ENCODE peak calls at places on chromosomes 4 and X, in eight cellular contexts. One of them, this sample, is unnamed.

GRCh38 chr4:84028340-84028739 is 470.8 kb downstream of the NKX6-1 start:
- DNase-seq in T follicular helper cell: no peak
- DNase-seq in upper lobe of right lung: no peak
- DNase-seq in stimulated activated CD8-positive, alpha-beta memory T cell treated with anti-CD3 and anti-CD28 coated beads, Interleukin-2, amount 100 ng/mL, for 1 hour: no peak
- DNase-seq in fibroblast of pulmonary artery: no peak
- DNase-seq in adrenal gland: no peak
- DNase-seq in H7: no peak
- DNase-seq in stomach: no peak
- DNase-seq in this sample: no peak

GRCh38 chr4:144371479-144371878 is 231.0 kb upstream of the GYPA start:
- DNase-seq in stomach: no peak
- DNase-seq in upper lobe of right lung: no peak
- DNase-seq in adrenal gland: no peak
- DNase-seq in fibroblast of pulmonary artery: no peak
- DNase-seq in stimulated activated CD8-positive, alpha-beta memory T cell treated with anti-CD3 and anti-CD28 coated beads, Interleukin-2, amount 100 ng/mL, for 1 hour: no peak
- DNase-seq in T follicular helper cell: no peak
- DNase-seq in H7: no peak
- DNase-seq in this sample: no peak

GRCh38 chr4:8283631-8284121 is 14.1 kb downstream of the HTRA3 start:
- DNase-seq in upper lobe of right lung: no peak
- DNase-seq in stomach: no peak
- DNase-seq in stimulated activated CD8-positive, alpha-beta memory T cell treated with anti-CD3 and anti-CD28 coated beads, Interleukin-2, amount 100 ng/mL, for 1 hour: no peak
- DNase-seq in H7: peak; percentile 80
- DNase-seq in adrenal gland: no peak
- DNase-seq in T follicular helper cell: no peak
- DNase-seq in fibroblast of pulmonary artery: no peak
- DNase-seq in this sample: no peak

GRCh38 chrX:7110821-7111276 is 36.7 kb upstream of the STS start:
- DNase-seq in stimulated activated CD8-positive, alpha-beta memory T cell treated with anti-CD3 and anti-CD28 coated beads, Interleukin-2, amount 100 ng/mL, for 1 hour: no peak
- DNase-seq in H7: no peak
- DNase-seq in fibroblast of pulmonary artery: no peak
- DNase-seq in upper lobe of right lung: no peak
- DNase-seq in stomach: no peak
- DNase-seq in adrenal gland: no peak
- DNase-seq in T follicular helper cell: no peak
- DNase-seq in this sample: no peak

GRCh38 chrX:136260801-136261200 is 9.6 kb upstream of the MAP7D3 start:
- DNase-seq in T follicular helper cell: no peak
- DNase-seq in adrenal gland: no peak
- DNase-seq in stimulated activated CD8-positive, alpha-beta memory T cell treated with anti-CD3 and anti-CD28 coated beads, Interleukin-2, amount 100 ng/mL, for 1 hour: no peak
- DNase-seq in upper lobe of right lung: no peak
- DNase-seq in stomach: no peak
- DNase-seq in H7: no peak
- DNase-seq in fibroblast of pulmonary artery: peak; percentile 66
- DNase-seq in this sample: peak; percentile 72

GRCh38 chr4:37995299-37995821 is 35.2 kb downstream of the PTTG2 start:
- DNase-seq in H7: no peak
- DNase-seq in stimulated activated CD8-positive, alpha-beta memory T cell treated with anti-CD3 and anti-CD28 coated beads, Interleukin-2, amount 100 ng/mL, for 1 hour: no peak
- DNase-seq in stomach: no peak
- DNase-seq in upper lobe of right lung: no peak
- DNase-seq in fibroblast of pulmonary artery: no peak
- DNase-seq in adrenal gland: no peak
- DNase-seq in T follicular helper cell: no peak
- DNase-seq in this sample: no peak

GRCh38 chr4:100022792-100023222 is 72.7 kb upstream of the H2AZ1 start:
- DNase-seq in H7: peak; percentile 20
- DNase-seq in upper lobe of right lung: no peak
- DNase-seq in stomach: no peak
- DNase-seq in fibroblast of pulmonary artery: peak; percentile 16
- DNase-seq in T follicular helper cell: no peak
- DNase-seq in stimulated activated CD8-positive, alpha-beta memory T cell treated with anti-CD3 and anti-CD28 coated beads, Interleukin-2, amount 100 ng/mL, for 1 hour: no peak
- DNase-seq in adrenal gland: no peak
- DNase-seq in this sample: peak; percentile 67

GRCh38 chrX:53714580-53715335 is 28.2 kb upstream of the HUWE1 start:
- DNase-seq in stimulated activated CD8-positive, alpha-beta memory T cell treated with anti-CD3 and anti-CD28 coated beads, Interleukin-2, amount 100 ng/mL, for 1 hour: peak; percentile 28
- DNase-seq in fibroblast of pulmonary artery: peak; percentile 34
- DNase-seq in upper lobe of right lung: peak; percentile 68
- DNase-seq in T follicular helper cell: peak; percentile 26
- DNase-seq in adrenal gland: no peak
- DNase-seq in H7: peak; percentile 19
- DNase-seq in stomach: peak; percentile 66
- DNase-seq in this sample: no peak

GRCh38 chrX:13734278-13735172 is at the start of the genes OFD1 and TRAPPC2:
- DNase-seq in fibroblast of pulmonary artery: peak; percentile 95
- DNase-seq in stomach: peak; percentile 95
- DNase-seq in T follicular helper cell: peak; percentile 87
- DNase-seq in stimulated activated CD8-positive, alpha-beta memory T cell treated with anti-CD3 and anti-CD28 coated beads, Interleukin-2, amount 100 ng/mL, for 1 hour: peak; percentile 79
- DNase-seq in upper lobe of right lung: peak; percentile 93
- DNase-seq in adrenal gland: peak; percentile 94
- DNase-seq in H7: peak; percentile 88
- DNase-seq in this sample: peak; percentile 95

GRCh38 chr4:163191999-163192398 is 25.3 kb upstream of the NAF1 start:
- DNase-seq in T follicular helper cell: no peak
- DNase-seq in H7: peak; percentile 13
- DNase-seq in adrenal gland: no peak
- DNase-seq in upper lobe of right lung: no peak
- DNase-seq in stomach: no peak
- DNase-seq in stimulated activated CD8-positive, alpha-beta memory T cell treated with anti-CD3 and anti-CD28 coated beads, Interleukin-2, amount 100 ng/mL, for 1 hour: no peak
- DNase-seq in fibroblast of pulmonary artery: peak; percentile 11
- DNase-seq in this sample: peak; percentile 4

GRCh38 chr4:10656988-10657387 is 27.6 kb downstream of the CLNK start:
- DNase-seq in fibroblast of pulmonary artery: no peak
- DNase-seq in upper lobe of right lung: no peak
- DNase-seq in adrenal gland: no peak
- DNase-seq in H7: no peak
- DNase-seq in stimulated activated CD8-positive, alpha-beta memory T cell treated with anti-CD3 and anti-CD28 coated beads, Interleukin-2, amount 100 ng/mL, for 1 hour: no peak
- DNase-seq in T follicular helper cell: no peak
- DNase-seq in stomach: no peak
- DNase-seq in this sample: peak; percentile 20

GRCh38 chr4:75723117-75723801 is 1.1 kb upstream of the USO1 start:
- DNase-seq in H7: no peak
- DNase-seq in upper lobe of right lung: no peak
- DNase-seq in adrenal gland: no peak
- DNase-seq in fibroblast of pulmonary artery: peak; percentile 53
- DNase-seq in stomach: no peak
- DNase-seq in stimulated activated CD8-positive, alpha-beta memory T cell treated with anti-CD3 and anti-CD28 coated beads, Interleukin-2, amount 100 ng/mL, for 1 hour: no peak
- DNase-seq in T follicular helper cell: no peak
- DNase-seq in this sample: peak; percentile 81

GRCh38 chr4:17097369-17097768 is 198.9 kb upstream of the LDB2 start:
- DNase-seq in upper lobe of right lung: no peak
- DNase-seq in adrenal gland: no peak
- DNase-seq in stimulated activated CD8-positive, alpha-beta memory T cell treated with anti-CD3 and anti-CD28 coated beads, Interleukin-2, amount 100 ng/mL, for 1 hour: no peak
- DNase-seq in H7: no peak
- DNase-seq in T follicular helper cell: no peak
- DNase-seq in stomach: no peak
- DNase-seq in fibroblast of pulmonary artery: no peak
- DNase-seq in this sample: no peak

GRCh38 chrX:129360175-129360574 is 163.1 kb downstream of the SMARCA1 start:
- DNase-seq in T follicular helper cell: peak; percentile 12
- DNase-seq in upper lobe of right lung: no peak
- DNase-seq in adrenal gland: peak; percentile 31
- DNase-seq in stimulated activated CD8-positive, alpha-beta memory T cell treated with anti-CD3 and anti-CD28 coated beads, Interleukin-2, amount 100 ng/mL, for 1 hour: no peak
- DNase-seq in fibroblast of pulmonary artery: peak; percentile 56
- DNase-seq in H7: peak; percentile 47
- DNase-seq in stomach: peak; percentile 37
- DNase-seq in this sample: peak; percentile 48

GRCh38 chr4:39933689-39934590 is 43.8 kb downstream of the PDS5A start:
- DNase-seq in H7: no peak
- DNase-seq in adrenal gland: no peak
- DNase-seq in upper lobe of right lung: no peak
- DNase-seq in stimulated activated CD8-positive, alpha-beta memory T cell treated with anti-CD3 and anti-CD28 coated beads, Interleukin-2, amount 100 ng/mL, for 1 hour: no peak
- DNase-seq in T follicular helper cell: no peak
- DNase-seq in fibroblast of pulmonary artery: peak; percentile 64
- DNase-seq in stomach: no peak
- DNase-seq in this sample: peak; percentile 44

GRCh38 chr4:92825186-92825715 is 521.5 kb downstream of the GRID2 start:
- DNase-seq in H7: no peak
- DNase-seq in fibroblast of pulmonary artery: no peak
- DNase-seq in adrenal gland: no peak
- DNase-seq in stomach: no peak
- DNase-seq in T follicular helper cell: no peak
- DNase-seq in stimulated activated CD8-positive, alpha-beta memory T cell treated with anti-CD3 and anti-CD28 coated beads, Interleukin-2, amount 100 ng/mL, for 1 hour: no peak
- DNase-seq in upper lobe of right lung: no peak
- DNase-seq in this sample: no peak

GRCh38 chr4:111923786-111924185 is 221.5 kb upstream of the FAM241A start:
- DNase-seq in T follicular helper cell: no peak
- DNase-seq in H7: no peak
- DNase-seq in upper lobe of right lung: no peak
- DNase-seq in fibroblast of pulmonary artery: no peak
- DNase-seq in adrenal gland: no peak
- DNase-seq in stomach: no peak
- DNase-seq in stimulated activated CD8-positive, alpha-beta memory T cell treated with anti-CD3 and anti-CD28 coated beads, Interleukin-2, amount 100 ng/mL, for 1 hour: no peak
- DNase-seq in this sample: no peak

GRCh38 chr4:56861365-56861764 is 39.9 kb upstream of the SPINK2 start:
- DNase-seq in T follicular helper cell: no peak
- DNase-seq in stimulated activated CD8-positive, alpha-beta memory T cell treated with anti-CD3 and anti-CD28 coated beads, Interleukin-2, amount 100 ng/mL, for 1 hour: no peak
- DNase-seq in adrenal gland: no peak
- DNase-seq in H7: peak; percentile 55
- DNase-seq in stomach: no peak
- DNase-seq in fibroblast of pulmonary artery: peak; percentile 18
- DNase-seq in upper lobe of right lung: no peak
- DNase-seq in this sample: peak; percentile 6

GRCh38 chr4:182567119-182567518 is 323.9 kb downstream of the TENM3 start:
- DNase-seq in stomach: no peak
- DNase-seq in stimulated activated CD8-positive, alpha-beta memory T cell treated with anti-CD3 and anti-CD28 coated beads, Interleukin-2, amount 100 ng/mL, for 1 hour: no peak
- DNase-seq in T follicular helper cell: no peak
- DNase-seq in H7: no peak
- DNase-seq in adrenal gland: no peak
- DNase-seq in fibroblast of pulmonary artery: no peak
- DNase-seq in upper lobe of right lung: no peak
- DNase-seq in this sample: no peak

GRCh38 chrX:110004210-110004609 is 1.3 kb downstream of the TMEM164 start:
- DNase-seq in adrenal gland: peak; percentile 47
- DNase-seq in stimulated activated CD8-positive, alpha-beta memory T cell treated with anti-CD3 and anti-CD28 coated beads, Interleukin-2, amount 100 ng/mL, for 1 hour: no peak
- DNase-seq in stomach: peak; percentile 73
- DNase-seq in fibroblast of pulmonary artery: no peak
- DNase-seq in H7: peak; percentile 56
- DNase-seq in T follicular helper cell: no peak
- DNase-seq in upper lobe of right lung: peak; percentile 75
- DNase-seq in this sample: no peak

GRCh38 chr4:77538574-77539157 is 67.0 kb upstream of the CXCL13 start:
- DNase-seq in fibroblast of pulmonary artery: peak; percentile 40
- DNase-seq in adrenal gland: peak; percentile 25
- DNase-seq in T follicular helper cell: no peak
- DNase-seq in upper lobe of right lung: no peak
- DNase-seq in stomach: peak; percentile 86
- DNase-seq in stimulated activated CD8-positive, alpha-beta memory T cell treated with anti-CD3 and anti-CD28 coated beads, Interleukin-2, amount 100 ng/mL, for 1 hour: no peak
- DNase-seq in H7: no peak
- DNase-seq in this sample: peak; percentile 20

GRCh38 chrX:5979338-5979737 is 249.3 kb downstream of the NLGN4X start:
- DNase-seq in H7: no peak
- DNase-seq in adrenal gland: no peak
- DNase-seq in fibroblast of pulmonary artery: no peak
- DNase-seq in upper lobe of right lung: no peak
- DNase-seq in T follicular helper cell: no peak
- DNase-seq in stomach: no peak
- DNase-seq in stimulated activated CD8-positive, alpha-beta memory T cell treated with anti-CD3 and anti-CD28 coated beads, Interleukin-2, amount 100 ng/mL, for 1 hour: no peak
- DNase-seq in this sample: no peak

GRCh38 chr4:123980736-123981285 is 584.2 kb downstream of the SPRY1 start:
- DNase-seq in adrenal gland: no peak
- DNase-seq in fibroblast of pulmonary artery: peak; percentile 81
- DNase-seq in upper lobe of right lung: no peak
- DNase-seq in stomach: no peak
- DNase-seq in T follicular helper cell: no peak
- DNase-seq in H7: no peak
- DNase-seq in stimulated activated CD8-positive, alpha-beta memory T cell treated with anti-CD3 and anti-CD28 coated beads, Interleukin-2, amount 100 ng/mL, for 1 hour: no peak
- DNase-seq in this sample: no peak

GRCh38 chr4:84158670-84159069 is 340.4 kb downstream of the NKX6-1 start:
- DNase-seq in stomach: no peak
- DNase-seq in H7: no peak
- DNase-seq in stimulated activated CD8-positive, alpha-beta memory T cell treated with anti-CD3 and anti-CD28 coated beads, Interleukin-2, amount 100 ng/mL, for 1 hour: no peak
- DNase-seq in T follicular helper cell: no peak
- DNase-seq in upper lobe of right lung: no peak
- DNase-seq in adrenal gland: no peak
- DNase-seq in fibroblast of pulmonary artery: no peak
- DNase-seq in this sample: no peak

This sample was measured in mesenchymal stem cell.